ENCODE peak calls at places on chromosomes 3 and 15, in four cellular contexts. G, O, J and Z are unnamed samples.

GRCh38 chr3:182651461-182651860 is 141.8 kb upstream of the ATP11B start:
- DNase-seq in G (no peak), O (no peak), J (no peak), Z (no peak)

GRCh38 chr3:63051920-63052319 is 176.7 kb upstream of the CADPS start:
- DNase-seq in G (no peak), O (no peak), J (peak), Z (no peak)

GRCh38 chr15:65421360-65422215 is 1.2 kb downstream of the IGDCC4 start:
- DNase-seq in G (peak), O (peak), J (no peak), Z (no peak)

GRCh38 chr3:189773056-189773455 is 141.9 kb downstream of the TP63 start:
- DNase-seq in G (no peak), O (no peak), J (peak), Z (no peak)

GRCh38 chr3:100002599-100003350 is 111.5 kb downstream of the FILIP1L start:
- DNase-seq in G (no peak), O (peak), J (peak), Z (peak)

GRCh38 chr3:27049792-27050191 is 319.4 kb downstream of the NEK10 start:
- DNase-seq in G (no peak), O (no peak), J (no peak), Z (no peak)

GRCh38 chr3:11507719-11508118 is 136.0 kb downstream of the VGLL4 start:
- DNase-seq in G (no peak), O (no peak), J (peak), Z (no peak)

GRCh38 chr3:88180398-88180999 is 30.7 kb downstream of the C3orf38 start:
- DNase-seq in G (no peak), O (no peak), J (peak), Z (no peak)

GRCh38 chr3:184616416-184616815 is 54.8 kb downstream of the EPHB3 start:
- DNase-seq in G (no peak), O (no peak), J (no peak), Z (no peak)

GRCh38 chr15:70165811-70166284 is 68.1 kb upstream of the TLE3 start:
- DNase-seq in G (no peak), O (no peak), J (no peak), Z (no peak)

GRCh38 chr15:53757906-53758305 is 1.6 kb downstream of the WDR72 start:
- DNase-seq in G (no peak), O (no peak), J (no peak), Z (no peak)

GRCh38 chr3:188914556-188914955 is 257.2 kb upstream of the TPRG1 start:
- DNase-seq in G (no peak), O (no peak), J (peak), Z (no peak)

GRCh38 chr15:96851613-96852012 is 521.1 kb downstream of the NR2F2 start:
- DNase-seq in G (no peak), O (no peak), J (peak), Z (no peak)

GRCh38 chr3:170864525-170865208 is 5.3 kb downstream of the RPL22L1 start:
- DNase-seq in G (no peak), O (no peak), J (peak), Z (no peak)

GRCh38 chr3:16181361-16181760 is 6.9 kb downstream of the GALNT15 start:
- DNase-seq in G (no peak), O (no peak), J (peak), Z (no peak)

GRCh38 chr15:49645277-49645676 is 24.4 kb downstream of the DTWD1 start:
- DNase-seq in G (no peak), O (no peak), J (no peak), Z (no peak)

GRCh38 chr15:90024406-90024805 is 23.3 kb downstream of the ZNF710 start:
- DNase-seq in G (no peak), O (no peak), J (no peak), Z (no peak)

GRCh38 chr15:62934236-62934971 is 108.1 kb upstream of the TPM1 start:
- DNase-seq in G (no peak), O (no peak), J (no peak), Z (no peak)

GRCh38 chr3:102348904-102349303 is 85.9 kb upstream of the ZPLD1 start:
- DNase-seq in G (no peak), O (no peak), J (no peak), Z (no peak)

GRCh38 chr15:66390670-66391069 is 4.0 kb downstream of the MAP2K1 start:
- DNase-seq in G (no peak), O (no peak), J (peak), Z (no peak)

GRCh38 chr3:32758375-32758753 is 59.4 kb upstream of the TRIM71 start:
- DNase-seq in G (no peak), O (no peak), J (no peak), Z (no peak)

GRCh38 chr3:186418601-186419238 is 56.7 kb upstream of the DGKG start:
- DNase-seq in G (no peak), O (no peak), J (no peak), Z (no peak)

GRCh38 chr3:136898954-136899353 is 36.9 kb downstream of the NCK1 start:
- DNase-seq in G (no peak), O (no peak), J (no peak), Z (no peak)

GRCh38 chr15:76058714-76059319 is 968 bp upstream of the TMEM266 start:
- DNase-seq in G (peak), O (no peak), J (peak), Z (no peak)

GRCh38 chr15:75019916-75020315 is 3.5 kb upstream of the PPCDC start:
- DNase-seq in G (no peak), O (no peak), J (no peak), Z (no peak)

GRCh38 chr3:10464068-10464434 is 41.3 kb downstream of the ATP2B2 start:
- DNase-seq in G (peak), O (no peak), J (no peak), Z (no peak)

DNA sequence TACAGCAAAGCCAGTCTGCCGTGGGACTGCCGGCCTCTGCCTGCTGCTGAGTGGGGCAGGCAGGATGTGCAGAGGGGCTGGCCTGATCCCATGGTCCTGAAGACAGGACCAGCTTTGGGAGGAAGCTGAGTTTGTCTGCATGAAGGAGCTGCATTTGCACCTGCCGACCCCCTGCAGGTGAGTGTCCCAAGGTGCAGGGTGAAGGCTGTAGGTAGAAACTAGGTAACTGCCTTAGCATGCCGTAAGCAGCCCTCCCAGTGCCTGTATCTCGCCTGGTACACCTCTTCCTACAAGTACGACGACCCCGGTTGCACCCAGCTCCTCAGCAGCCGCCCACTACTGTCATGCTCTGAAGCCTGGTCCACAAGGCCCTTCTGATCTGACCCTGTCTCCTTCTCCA is 34.9 kb downstream of the AMOTL2 start:
- DNase-seq in G (no peak), O (no peak), J (no peak), Z (peak)
- TF ChIP-seq CTCF in G (no peak), O (no peak), J (no peak), Z (no peak)

GRCh38 chr15:31435256-31435781 is 108.7 kb downstream of the KLF13 start:
- DNase-seq in G (peak), O (no peak), J (peak), Z (peak)
- TF ChIP-seq CTCF in G (peak), O (no peak), J (peak), Z (peak)

GRCh38 chr15:57519806-57520205 is 71.9 kb upstream of the MYZAP start:
- DNase-seq in G (no peak), O (no peak), J (no peak), Z (no peak)
- TF ChIP-seq CTCF in G (no peak), O (no peak), J (no peak), Z (no peak)

GRCh38 chr3:149626671-149627070 is 31.2 kb downstream of the WWTR1 start:
- DNase-seq in G (no peak), O (no peak), J (no peak), Z (no peak)

GRCh38 chr3:149621218-149622005 is 36.4 kb downstream of the WWTR1 start:
- DNase-seq in G (no peak), O (no peak), J (peak), Z (no peak)

GRCh38 chr3:149625795-149626194 is 32.0 kb downstream of the WWTR1 start:
- DNase-seq in G (no peak), O (no peak), J (no peak), Z (no peak)

GRCh38 chr3:149620291-149621020 is 37.4 kb downstream of the WWTR1 start:
- DNase-seq in G (no peak), O (no peak), J (peak), Z (no peak)

DNA sequence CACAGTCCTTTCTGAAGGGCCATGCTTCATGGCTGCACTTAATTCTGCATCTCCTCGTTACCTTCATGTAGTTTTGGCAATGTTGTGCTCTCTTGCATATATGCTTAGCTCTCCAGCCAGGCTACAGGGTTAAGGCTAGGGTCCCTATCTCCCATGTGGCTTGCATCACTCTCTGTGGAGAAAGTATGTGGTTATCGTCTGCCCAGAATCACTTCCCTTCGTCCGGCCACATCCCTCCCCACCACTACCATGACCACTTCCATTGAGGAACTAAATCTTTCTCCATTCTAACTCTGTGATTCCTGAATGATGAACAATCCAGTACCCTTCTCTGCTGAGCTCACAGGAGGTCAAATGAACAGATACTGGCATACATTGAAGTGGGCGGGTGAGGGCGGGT is 34.0 kb downstream of the WWTR1 start:
- DNase-seq in G (no peak), O (no peak), J (peak), Z (no peak)
- TF ChIP-seq CTCF in G (no peak), O (no peak), J (no peak), Z (no peak)

DNA sequence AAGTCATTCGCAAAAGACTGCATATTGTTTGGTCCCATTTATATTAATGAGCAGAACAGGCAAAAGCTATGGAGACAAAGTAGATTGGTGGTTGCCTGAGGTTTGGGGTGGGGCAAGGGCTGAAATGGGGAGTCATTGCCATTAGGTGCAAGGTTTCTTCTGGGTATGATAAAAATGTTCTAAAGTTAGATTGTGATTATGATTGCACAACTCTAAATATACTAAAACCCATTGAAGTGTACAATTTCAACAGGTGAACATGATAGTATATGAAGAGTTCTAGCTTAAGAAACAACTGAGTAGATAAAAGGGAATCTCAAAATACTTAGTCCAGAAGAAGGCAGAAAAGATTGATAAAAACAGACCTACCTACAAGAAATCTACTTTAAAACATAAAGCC is 56.7 kb downstream of the PAK2 start:
- DNase-seq in G (no peak), O (no peak), J (no peak), Z (no peak)
- TF ChIP-seq CTCF in G (no peak), O (no peak), J (no peak), Z (no peak)